ENCODE peak calls at places on chromosomes 13 and 19, in four cellular contexts. One of them, this sample, is unnamed.

GRCh38 chr13:96112936-96113335 is 23.0 kb downstream of the HS6ST3 start:
- DNase-seq in T follicular helper cell: no peak
- DNase-seq in GM20000: no peak
- DNase-seq in A673: no peak
- DNase-seq in this sample: no peak

GRCh38 chr13:100542546-100543156 is 45.9 kb downstream of the GGACT start:
- DNase-seq in T follicular helper cell: no peak
- DNase-seq in GM20000: peak; percentile 80
- DNase-seq in A673: peak; percentile 83
- DNase-seq in this sample: peak; percentile 41

GRCh38 chr19:18833849-18834643 is 2.3 kb downstream of the UPF1 start:
- DNase-seq in T follicular helper cell: no peak
- DNase-seq in GM20000: peak; percentile 29
- DNase-seq in A673: no peak
- DNase-seq in this sample: no peak

GRCh38 chr19:56712609-56713008 is 41.1 kb upstream of the ZNF835 start:
- DNase-seq in T follicular helper cell: no peak
- DNase-seq in GM20000: no peak
- DNase-seq in A673: no peak
- DNase-seq in this sample: no peak

GRCh38 chr13:82356667-82357066 is 1525.6 kb downstream of the SLITRK1 start:
- DNase-seq in T follicular helper cell: no peak
- DNase-seq in GM20000: no peak
- DNase-seq in A673: peak; percentile 11
- DNase-seq in this sample: no peak

GRCh38 chr13:113835461-113836274 is 28.2 kb downstream of the GAS6 start:
- DNase-seq in T follicular helper cell: no peak
- DNase-seq in GM20000: peak; percentile 60
- DNase-seq in A673: peak; percentile 51
- DNase-seq in this sample: no peak

GRCh38 chr13:95445116-95445515 is 107.4 kb upstream of the CLDN10 start:
- DNase-seq in T follicular helper cell: no peak
- DNase-seq in GM20000: no peak
- DNase-seq in A673: peak; percentile 51
- DNase-seq in this sample: no peak

GRCh38 chr13:104024416-104025170 is 958.4 kb upstream of the SLC10A2 start:
- DNase-seq in T follicular helper cell: no peak
- DNase-seq in GM20000: no peak
- DNase-seq in A673: no peak
- DNase-seq in this sample: no peak

GRCh38 chr19:8585894-8586750 is 8.9 kb upstream of the MYO1F start:
- DNase-seq in T follicular helper cell: peak; percentile 40
- DNase-seq in GM20000: peak; percentile 74
- DNase-seq in A673: peak; percentile 83
- DNase-seq in this sample: no peak

GRCh38 chr19:18809149-18809978 is 18.3 kb upstream of the COMP start:
- DNase-seq in T follicular helper cell: no peak
- DNase-seq in GM20000: no peak
- DNase-seq in A673: peak; percentile 43
- DNase-seq in this sample: no peak

GRCh38 chr13:26965976-26966375 is 205.4 kb upstream of the GPR12 start:
- DNase-seq in T follicular helper cell: no peak
- DNase-seq in GM20000: no peak
- DNase-seq in A673: peak; percentile 69
- DNase-seq in this sample: no peak

GRCh38 chr13:41356788-41357187 is 45.7 kb downstream of the NAA16 start:
- DNase-seq in T follicular helper cell: peak; percentile 21
- DNase-seq in GM20000: no peak
- DNase-seq in A673: no peak
- DNase-seq in this sample: no peak

GRCh38 chr19:41353466-41354342 is at the start of gene TGFB1:
- DNase-seq in T follicular helper cell: peak; percentile 92
- DNase-seq in GM20000: peak; percentile 99
- DNase-seq in A673: peak; percentile 89
- DNase-seq in this sample: peak; percentile 93

GRCh38 chr13:72839831-72840426 is 58.0 kb downstream of the PIBF1 start:
- DNase-seq in T follicular helper cell: no peak
- DNase-seq in GM20000: peak; percentile 55
- DNase-seq in A673: peak; percentile 43
- DNase-seq in this sample: no peak

GRCh38 chr19:12840091-12841079 is 2.1 kb downstream of the MAST1 start:
- DNase-seq in T follicular helper cell: no peak
- DNase-seq in GM20000: peak; percentile 80
- DNase-seq in A673: peak; percentile 91
- DNase-seq in this sample: peak; percentile 77

GRCh38 chr19:6069268-6069771 is 41.0 kb downstream of the RFX2 start:
- DNase-seq in T follicular helper cell: no peak
- DNase-seq in GM20000: no peak
- DNase-seq in A673: no peak
- DNase-seq in this sample: no peak

GRCh38 chr19:10855879-10856522 is 7.8 kb downstream of the C19orf38 start:
- DNase-seq in T follicular helper cell: no peak
- DNase-seq in GM20000: no peak
- DNase-seq in A673: peak; percentile 45
- DNase-seq in this sample: no peak

GRCh38 chr13:33816912-33817311 is 1.0 kb upstream of the RFC3 start:
- DNase-seq in T follicular helper cell: no peak
- DNase-seq in GM20000: no peak
- DNase-seq in A673: no peak
- DNase-seq in this sample: no peak

GRCh38 chr13:113813070-113813748 is 50.7 kb downstream of the GAS6 start:
- DNase-seq in T follicular helper cell: no peak
- DNase-seq in GM20000: no peak
- DNase-seq in A673: no peak
- DNase-seq in this sample: no peak

GRCh38 chr13:43124495-43124894 is 101.1 kb downstream of the DNAJC15 start:
- DNase-seq in T follicular helper cell: no peak
- DNase-seq in GM20000: no peak
- DNase-seq in A673: no peak
- DNase-seq in this sample: no peak

GRCh38 chr19:47435883-47436417 is 16.6 kb upstream of the MEIS3 start:
- DNase-seq in T follicular helper cell: no peak
- DNase-seq in GM20000: no peak
- DNase-seq in A673: no peak
- DNase-seq in this sample: no peak

GRCh38 chr19:52896431-52897148 is 845 bp downstream of the ZNF320 start:
- DNase-seq in T follicular helper cell: no peak
- DNase-seq in GM20000: peak; percentile 6
- DNase-seq in A673: peak; percentile 2
- DNase-seq in this sample: no peak

GRCh38 chr19:44705502-44706010 is 6.6 kb downstream of the CEACAM16 start:
- DNase-seq in T follicular helper cell: no peak
- DNase-seq in GM20000: no peak
- DNase-seq in A673: no peak
- DNase-seq in this sample: no peak